ENCODE peak calls at places on chromosomes 4 and X, in four cellular contexts. F is heart left ventricle; X is CD4-positive, alpha-beta memory T cell; Z is stomach. E is an unnamed sample.
A peak's percentile ranks its signal among the peaks of the same experiment; 100 is the strongest.

GRCh38 chr4:185817403-185817818 is 5.4 kb upstream of the SORBS2 start:
- DNase-seq in Z (peak; percentile 95), F (peak; percentile 79), X (no peak), E (no peak)

GRCh38 chrX:148380614-148381561 is 119.5 kb upstream of the AFF2 start:
- DNase-seq in Z (no peak), X (peak; percentile 48), F (no peak), E (no peak)

GRCh38 chr4:16205298-16206164 is 20.7 kb downstream of the TAPT1 start:
- DNase-seq in Z (no peak), X (peak; percentile 29), F (no peak), E (no peak)

GRCh38 chrX:19924285-19924684 is 36.9 kb upstream of the SH3KBP1 start:
- DNase-seq in X (no peak), Z (no peak), F (no peak), E (no peak)

GRCh38 chr4:61201562-61202099 is 1.5 kb downstream of the ADGRL3 start:
- DNase-seq in Z (no peak), F (peak; percentile 29), X (no peak), E (no peak)

GRCh38 chr4:102139932-102140331 is 205.3 kb downstream of the SLC39A8 start:
- DNase-seq in Z (no peak), X (no peak), F (no peak), E (no peak)

GRCh38 chr4:80229590-80229989 is 32.3 kb downstream of the PRDM8 start:
- DNase-seq in F (no peak), Z (no peak), X (no peak), E (no peak)

GRCh38 chr4:162727232-162727631 is 439.5 kb downstream of the NAF1 start:
- DNase-seq in F (no peak), X (no peak), Z (peak; percentile 26), E (no peak)

GRCh38 chr4:53100801-53101581 is 238.9 kb downstream of the RASL11B start:
- DNase-seq in Z (no peak), X (no peak), F (no peak), E (no peak)

GRCh38 chrX:109914114-109914849 is 88.6 kb upstream of the TMEM164 start:
- DNase-seq in X (no peak), Z (no peak), F (no peak), E (no peak)

GRCh38 chrX:39112143-39112542 is 310.9 kb downstream of the MID1IP1 start:
- DNase-seq in Z (no peak), F (no peak), X (no peak), E (no peak)

GRCh38 chr4:7297881-7298280 is 105.5 kb downstream of the SORCS2 start:
- DNase-seq in X (no peak), F (no peak), Z (no peak), E (peak; percentile 36)

GRCh38 chr4:244471-244870 is 60.8 kb downstream of the ZNF732 start:
- DNase-seq in Z (peak; percentile 56), F (peak; percentile 27), X (peak; percentile 41), E (peak; percentile 42)

GRCh38 chr4:128955751-128956150 is 137.6 kb downstream of the SCLT1 start:
- DNase-seq in Z (no peak), X (no peak), F (no peak), E (no peak)

GRCh38 chr4:182754895-182755294 is 162.3 kb downstream of the DCTD start:
- DNase-seq in X (no peak), Z (no peak), F (no peak), E (no peak)

GRCh38 chrX:49754238-49754857 is 58.6 kb upstream of the PAGE1 start:
- DNase-seq in Z (peak; percentile 46), F (no peak), X (peak; percentile 50), E (no peak)

GRCh38 chrX:13128104-13128503 is 83.7 kb upstream of the FAM9C start:
- DNase-seq in F (no peak), Z (no peak), X (no peak), E (no peak)

GRCh38 chrX:53547668-53548067 is 113.5 kb upstream of the HSD17B10 start:
- DNase-seq in F (no peak), X (no peak), Z (no peak), E (no peak)

GRCh38 chrX:68696267-68696666 is 48.8 kb downstream of the STARD8 start:
- DNase-seq in X (no peak), Z (no peak), F (no peak), E (no peak)

GRCh38 chr4:98626350-98626749 is 32.1 kb downstream of the TSPAN5 start:
- DNase-seq in F (no peak), Z (no peak), X (no peak), E (peak; percentile 77)

GRCh38 chr4:42483426-42484379 is 86.4 kb downstream of the SHISA3 start:
- DNase-seq in F (no peak), X (no peak), Z (no peak), E (no peak)

GRCh38 chr4:87498446-87498900 is 30.7 kb downstream of the SPARCL1 start:
- DNase-seq in X (no peak), Z (no peak), F (no peak), E (no peak)

GRCh38 chrX:15960237-15960636 is 105.6 kb upstream of the AP1S2 start:
- DNase-seq in Z (no peak), X (no peak), F (no peak), E (no peak)

GRCh38 chr4:6154875-6155274 is 45.5 kb downstream of the JAKMIP1 start:
- DNase-seq in F (no peak), X (no peak), Z (no peak), E (no peak)

GRCh38 chrX:47502591-47503222 is 19.7 kb upstream of the ZNF41 start:
- DNase-seq in F (no peak), X (no peak), Z (no peak), E (no peak)

GRCh38 chr4:777520-778262 is 48.2 kb downstream of the CPLX1 start:
- DNase-seq in F (no peak), X (no peak), Z (no peak), E (peak; percentile 1)

GRCh38 chr4:86155766-86156165 is 204.1 kb downstream of the MAPK10 start:
- DNase-seq in F (no peak), Z (no peak), X (no peak), E (no peak)

GRCh38 chr4:76697129-76697803 is 200.7 kb downstream of the SOWAHB start:
- DNase-seq in Z (no peak), X (no peak), F (no peak), E (no peak)
- H3K4me1 ChIP-seq in Z (peaks cover 70% of the 10 kb centered on the region), X (no peaks in the 10 kb centered on the region), F (no peaks in the 10 kb centered on the region), E (peaks cover 31% of the 10 kb centered on the region)

GRCh38 chrX:78800114-78800513 is 52.6 kb downstream of the LPAR4 start:
- DNase-seq in Z (no peak), F (no peak), X (no peak), E (no peak)
- H3K27ac ChIP-seq in Z (no peak overlapping the region), F (no peak overlapping the region), X (no peak overlapping the region), E (no peak overlapping the region)

GRCh38 chr4:148286043-148286442 is 156.2 kb downstream of the NR3C2 start:
- DNase-seq in Z (no peak), F (no peak), X (no peak), E (no peak)

GRCh38 chr4:148292596-148293175 is 149.5 kb downstream of the NR3C2 start:
- DNase-seq in X (no peak), F (no peak), Z (no peak), E (no peak)

GRCh38 chr4:148287111-148287510 is 155.1 kb downstream of the NR3C2 start:
- DNase-seq in F (no peak), X (no peak), Z (no peak), E (no peak)

GRCh38 chr4:148288448-148288847 is 153.8 kb downstream of the NR3C2 start:
- DNase-seq in F (peak; percentile 73), X (no peak), Z (peak; percentile 55), E (no peak)

GRCh38 chr4:148289740-148290139 is 152.5 kb downstream of the NR3C2 start:
- DNase-seq in Z (no peak), X (no peak), F (no peak), E (no peak)
- H3K4me1 ChIP-seq in Z (peaks cover 52% of the 10 kb centered on the region), X (no peaks in the 10 kb centered on the region), F (peaks cover 2% of the 10 kb centered on the region), E (no peaks in the 10 kb centered on the region)

GRCh38 chrX:129540068-129540653 is at the start of gene OCRL:
- DNase-seq in F (peak; percentile 76), Z (peak; percentile 68), X (peak; percentile 34), E (peak; percentile 81)

GRCh38 chrX:129534816-129535578 is 5.1 kb upstream of the OCRL start:
- DNase-seq in X (no peak), Z (no peak), F (no peak), E (no peak)

GRCh38 chrX:129544780-129545179 is 4.7 kb downstream of the OCRL start:
- DNase-seq in Z (no peak), F (no peak), X (no peak), E (no peak)

GRCh38 chrX:129545408-129545807 is 5.3 kb downstream of the OCRL start:
- DNase-seq in F (no peak), Z (no peak), X (no peak), E (no peak)

GRCh38 chrX:129540725-129541184 is 696 bp downstream of the OCRL start:
- DNase-seq in F (no peak), X (no peak), Z (peak; percentile 31), E (peak; percentile 40)
- H3K27ac ChIP-seq in F (peak overlapping the region; percentile 85), X (no peak overlapping the region), Z (peak overlapping the region; percentile 87), E (no peak overlapping the region)

GRCh38 chr4:48604527-48604926 is 114.5 kb downstream of the ZAR1 start:
- DNase-seq in Z (no peak), X (no peak), F (no peak), E (no peak)
- H3K4me1 ChIP-seq in Z (peaks cover 24% of the 10 kb centered on the region), X (no peaks in the 10 kb centered on the region), F (no peaks in the 10 kb centered on the region), E (no peaks in the 10 kb centered on the region)

GRCh38 chrX:24902808-24903207 is 113.0 kb downstream of the ARX start:
- DNase-seq in Z (no peak), X (no peak), F (no peak), E (no peak)

GRCh38 chrX:24900234-24900633 is 115.5 kb downstream of the ARX start:
- DNase-seq in X (no peak), F (no peak), Z (no peak), E (no peak)

DNA sequence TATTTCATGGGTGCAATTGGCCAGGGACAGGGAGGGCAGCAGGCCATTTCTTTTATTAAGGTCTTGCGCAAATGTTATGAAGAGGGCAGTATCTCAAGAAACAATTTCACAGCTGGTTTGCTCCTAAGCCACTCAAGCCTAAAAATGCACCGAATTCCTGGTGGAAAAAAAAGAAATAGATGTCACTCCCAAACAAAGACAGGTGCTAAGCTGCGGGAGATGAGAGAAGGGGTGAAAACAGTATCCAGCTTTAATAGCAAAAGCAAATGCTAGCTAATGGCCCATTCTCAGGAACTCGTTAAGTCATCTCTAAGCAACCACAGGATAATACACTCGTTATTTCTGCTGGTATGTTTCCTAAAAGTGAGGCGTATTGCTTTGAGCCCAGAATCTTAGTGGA is 116.4 kb downstream of the ARX start:
- DNase-seq in X (no peak), F (no peak), Z (no peak), E (no peak)
- H3K27ac ChIP-seq in X (no peak overlapping the region), F (no peak overlapping the region), Z (no peak overlapping the region), E (no peak overlapping the region)